ENCODE peak calls at places on chromosomes 11 and 22, in eight cellular contexts. I, D, C, B, G, O, F and P are unnamed samples. For H3K36me3, the result is how much of the 10 kb centered on the place peaks cover.

GRCh38 chr11:6640985-6641701 is 14.5 kb downstream of the DCHS1 start:
- DNase-seq in I (no peak), B (no peak), O (no peak), C (no peak), F (no peak), G (no peak), D (peak), P (no peak)

GRCh38 chr11:61964941-61965282 is 2.5 kb downstream of the FTH1 start:
- DNase-seq in I (no peak), G (no peak), B (no peak), F (no peak), C (no peak), O (no peak), D (no peak), P (no peak)

GRCh38 chr22:37678372-37678771 is 2.9 kb downstream of the LGALS1 start:
- DNase-seq in C (peak), O (no peak), F (no peak), D (no peak), G (no peak), I (no peak), B (no peak), P (no peak)

GRCh38 chr11:132942611-132943324 is 589.5 kb downstream of the OPCML start:
- DNase-seq in O (no peak), C (no peak), B (no peak), G (no peak), D (no peak), I (peak), F (no peak), P (no peak)

GRCh38 chr11:44978961-44979331 is 28.3 kb upstream of the TP53I11 start:
- DNase-seq in O (no peak), I (no peak), C (no peak), B (no peak), F (no peak), D (no peak), G (peak), P (no peak)

GRCh38 chr11:82802710-82803109 is 69.0 kb upstream of the FAM181B start:
- DNase-seq in G (no peak), B (no peak), F (no peak), D (no peak), C (no peak), I (no peak), O (no peak), P (no peak)

GRCh38 chr22:24503137-24503850 is 8.2 kb downstream of the UPB1 start:
- DNase-seq in B (peak), D (no peak), C (peak), G (peak), F (no peak), I (peak), O (no peak), P (no peak)

GRCh38 chr22:37860796-37861421 is 11.7 kb downstream of the EIF3L start:
- DNase-seq in I (no peak), B (no peak), G (peak), C (no peak), O (no peak), D (no peak), F (no peak), P (no peak)

GRCh38 chr11:123773959-123774358 is 19.6 kb upstream of the OR6X1 start:
- DNase-seq in G (no peak), D (no peak), F (no peak), B (no peak), C (no peak), I (no peak), O (no peak), P (no peak)

GRCh38 chr11:58395581-58395980 is 11.1 kb downstream of the OR5B3 start:
- DNase-seq in O (no peak), D (no peak), G (no peak), I (no peak), B (no peak), C (no peak), F (no peak), P (peak)

GRCh38 chr11:15627560-15627959 is 512.8 kb downstream of the INSC start:
- DNase-seq in O (no peak), F (no peak), C (no peak), I (no peak), D (no peak), G (no peak), B (no peak), P (peak)

GRCh38 chr11:57277845-57278720 is 41.0 kb upstream of the APLNR start:
- DNase-seq in G (peak), B (peak), I (peak), C (peak), F (peak), D (peak), O (peak), P (no peak)

DNA sequence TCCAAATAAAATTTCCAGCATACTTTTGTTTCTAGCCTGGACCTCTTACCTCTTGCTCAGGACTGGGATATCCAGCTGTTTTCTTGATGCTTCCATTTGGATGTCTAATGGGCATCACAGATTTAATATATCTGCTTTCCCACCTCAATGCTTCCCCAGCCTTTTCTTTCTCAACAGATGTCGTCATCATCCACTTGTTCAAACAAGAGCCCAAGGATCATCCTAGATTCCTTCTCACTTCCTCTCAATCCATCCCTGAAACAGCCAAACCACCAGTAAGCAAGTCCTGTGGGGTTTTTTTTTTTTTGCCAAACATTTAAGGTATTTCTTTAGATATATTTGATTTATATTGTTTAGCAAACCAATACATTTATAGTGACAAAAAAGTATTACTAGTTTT is 12.5 kb downstream of the THY1 start:
- DNase-seq in G (no peak), O (no peak), F (no peak), I (no peak), B (no peak), C (no peak), D (no peak), P (no peak)
- H3K36me3 ChIP-seq in G (under half), O (under half), F (under half), I (under half), B (under half), C (under half), D (under half), P (under half)

GRCh38 chr11:66317766-66318575 is 1.1 kb upstream of the CD248 start:
- DNase-seq in F (peak), D (peak), I (peak), B (no peak), C (peak), O (peak), G (peak), P (no peak)
- H3K4me3 ChIP-seq in F (peak), D (peak), I (peak), B (no peak), C (no peak), O (no peak), G (no peak), P (no peak)

GRCh38 chr11:73760680-73761402 is at the start of gene RAB6A:
- DNase-seq in F (peak), C (peak), G (peak), B (peak), O (peak), I (peak), D (peak), P (peak)

GRCh38 chr11:73758451-73758850 is 2.4 kb downstream of the RAB6A start:
- DNase-seq in B (no peak), G (no peak), C (no peak), F (no peak), I (no peak), D (no peak), O (no peak), P (no peak)

GRCh38 chr11:73761403-73761945 is 600 bp upstream of the RAB6A start:
- DNase-seq in F (no peak), C (peak), D (peak), G (no peak), O (no peak), B (no peak), I (no peak), P (no peak)

GRCh38 chr11:73760066-73760679 is 701 bp downstream of the RAB6A start:
- DNase-seq in C (peak), I (peak), B (no peak), G (peak), F (peak), O (peak), D (peak), P (no peak)

GRCh38 chr11:73759520-73760065 is 1.3 kb downstream of the RAB6A start:
- DNase-seq in G (no peak), C (no peak), D (no peak), B (no peak), F (no peak), O (no peak), I (peak), P (no peak)
- TF ChIP-seq CTCF in G (no peak), C (peak), D (peak), B (no peak), F (peak), O (no peak), I (peak), P (peak)

GRCh38 chr22:23184100-23184763 is 3.9 kb downstream of the BCR start:
- DNase-seq in B (no peak), C (no peak), D (no peak), O (no peak), F (no peak), I (no peak), G (no peak), P (no peak)
- H3K36me3 ChIP-seq in B (under half), C (under half), D (under half), O (under half), F (under half), I (under half), G (under half), P (under half)

DNA sequence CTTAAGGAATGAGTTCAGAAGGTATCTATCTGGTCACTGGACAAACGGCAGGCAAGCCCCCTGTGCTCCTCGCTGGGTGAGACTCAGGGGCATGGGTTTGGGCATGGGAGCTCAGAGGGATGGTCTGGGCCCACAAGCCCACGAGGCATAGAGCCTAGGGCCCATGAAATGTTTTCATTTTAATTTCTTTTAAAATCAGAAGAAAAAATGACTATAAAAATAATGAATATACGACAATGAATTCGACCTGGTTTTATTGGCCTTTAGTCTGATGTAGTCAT is 77.9 kb upstream of the WNT7B start:
- DNase-seq in C (no peak), F (no peak), D (no peak), I (no peak), O (no peak), G (no peak), B (no peak), P (no peak)
- H3K4me3 ChIP-seq in C (peak), F (peak), D (peak), I (no peak), O (peak), G (peak), B (peak), P (peak)

GRCh38 chr11:1433977-1434640 is 44.4 kb downstream of the BRSK2 start:
- DNase-seq in I (no peak), F (no peak), D (no peak), C (no peak), G (peak), B (no peak), O (no peak), P (no peak)

GRCh38 chr11:1437500-1437899 is 47.8 kb downstream of the BRSK2 start:
- DNase-seq in F (no peak), C (no peak), I (no peak), G (peak), O (no peak), B (no peak), D (no peak), P (no peak)

GRCh38 chr11:1434941-1435340 is 45.2 kb downstream of the BRSK2 start:
- DNase-seq in C (no peak), I (no peak), D (no peak), F (no peak), O (no peak), B (no peak), G (no peak), P (no peak)

GRCh38 chr11:1436468-1437030 is 46.8 kb downstream of the BRSK2 start:
- DNase-seq in C (no peak), B (no peak), D (no peak), I (peak), F (no peak), O (no peak), G (no peak), P (no peak)

GRCh38 chr11:1435820-1436467 is 46.2 kb downstream of the BRSK2 start:
- DNase-seq in C (no peak), G (no peak), I (peak), F (no peak), B (no peak), D (no peak), O (no peak), P (no peak)
- TF ChIP-seq CTCF in C (no peak), G (no peak), I (no peak), F (no peak), B (no peak), D (no peak), O (no peak), P (no peak)

GRCh38 chr11:117771841-117772240 is 25.2 kb downstream of the DSCAML1 start:
- DNase-seq in F (no peak), G (no peak), D (no peak), I (no peak), C (no peak), B (no peak), O (no peak), P (no peak)

GRCh38 chr11:117768506-117768905 is 28.5 kb downstream of the DSCAML1 start:
- DNase-seq in C (no peak), O (no peak), G (no peak), F (no peak), D (no peak), I (no peak), B (no peak), P (no peak)

GRCh38 chr11:117771197-117771596 is 25.8 kb downstream of the DSCAML1 start:
- DNase-seq in I (no peak), F (no peak), G (no peak), B (no peak), O (no peak), D (no peak), C (no peak), P (no peak)

GRCh38 chr11:117767071-117767470 is 29.9 kb downstream of the DSCAML1 start:
- DNase-seq in D (no peak), O (no peak), G (no peak), B (no peak), I (no peak), C (no peak), F (no peak), P (no peak)

DNA sequence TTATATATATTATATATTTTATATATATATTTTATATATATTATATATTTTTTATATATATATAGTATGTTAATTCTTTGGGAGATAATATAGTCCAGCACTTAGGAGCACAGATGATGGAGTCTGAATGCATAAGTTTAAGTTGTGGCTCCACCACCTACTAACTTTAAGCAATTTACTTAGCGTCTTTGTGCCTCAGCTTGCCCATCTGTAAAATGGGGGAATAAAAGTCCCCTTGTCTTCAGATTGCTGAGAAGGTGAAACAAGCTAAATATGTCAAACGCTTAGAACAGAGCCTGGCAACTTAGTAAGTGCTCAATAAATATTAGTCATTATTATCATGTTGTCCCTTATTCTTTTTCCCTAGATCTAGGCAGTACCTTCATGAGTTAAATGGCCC is 27.5 kb downstream of the DSCAML1 start:
- DNase-seq in O (no peak), I (no peak), B (no peak), G (no peak), F (no peak), D (no peak), C (no peak), P (no peak)
- H3K36me3 ChIP-seq in O (under half), I (under half), B (under half), G (under half), F (under half), D (under half), C (under half), P (under half)

GRCh38 chr22:40326905-40327735 is 19.2 kb upstream of the ADSL start:
- DNase-seq in D (no peak), C (no peak), I (peak), G (no peak), F (no peak), B (no peak), O (no peak), P (no peak)
- H3K4me3 ChIP-seq in D (no peak), C (no peak), I (no peak), G (no peak), F (no peak), B (no peak), O (no peak), P (no peak)

GRCh38 chr22:22784249-22785039 is 103.2 kb upstream of the IGLL5 start:
- DNase-seq in I (no peak), C (no peak), G (no peak), O (no peak), F (no peak), D (no peak), B (no peak), P (no peak)
- TF ChIP-seq CTCF in I (no peak), C (no peak), G (no peak), O (no peak), F (no peak), D (no peak), B (no peak), P (no peak)

GRCh38 chr22:30968015-30968923 is at the start of gene MORC2:
- DNase-seq in D (peak), O (peak), I (peak), F (peak), C (peak), B (no peak), G (peak), P (no peak)
- H3K36me3 ChIP-seq in D (under half), O (under half), I (under half), F (under half), C (under half), B (under half), G (under half), P (under half)